ENCODE peak calls at places on chromosomes 13 and 19, in nine cellular contexts. One of them, this sample, is unnamed.

GRCh38 chr13:90553167-90553566 is 794.3 kb upstream of the MIR17HG start:
- DNase-seq in fibroblast of lung: no peak
- DNase-seq in DND-41: no peak
- DNase-seq in transverse colon: no peak
- DNase-seq in CD4-positive, alpha-beta T cell: no peak
- DNase-seq in pancreas: no peak
- DNase-seq in suprapubic skin: no peak
- DNase-seq in stomach: no peak
- DNase-seq in mesendoderm: no peak
- DNase-seq in this sample: no peak

GRCh38 chr13:32048816-32049215 is 17.2 kb downstream of the FRY start:
- DNase-seq in mesendoderm: no peak
- DNase-seq in suprapubic skin: no peak
- DNase-seq in fibroblast of lung: no peak
- DNase-seq in pancreas: no peak
- DNase-seq in CD4-positive, alpha-beta T cell: no peak
- DNase-seq in stomach: no peak
- DNase-seq in transverse colon: no peak
- DNase-seq in DND-41: no peak
- DNase-seq in this sample: peak

GRCh38 chr13:24161010-24161775 is 673 bp downstream of the SPATA13 start:
- DNase-seq in DND-41: peak
- DNase-seq in mesendoderm: peak
- DNase-seq in CD4-positive, alpha-beta T cell: peak
- DNase-seq in suprapubic skin: no peak
- DNase-seq in fibroblast of lung: peak
- DNase-seq in pancreas: peak
- DNase-seq in transverse colon: peak
- DNase-seq in stomach: peak
- DNase-seq in this sample: peak

GRCh38 chr13:114105351-114106225 is 26.8 kb downstream of the RASA3 start:
- DNase-seq in pancreas: peak
- DNase-seq in transverse colon: peak
- DNase-seq in stomach: no peak
- DNase-seq in CD4-positive, alpha-beta T cell: peak
- DNase-seq in suprapubic skin: no peak
- DNase-seq in DND-41: no peak
- DNase-seq in mesendoderm: no peak
- DNase-seq in fibroblast of lung: no peak
- DNase-seq in this sample: peak

GRCh38 chr19:54266133-54266532 is 9.1 kb upstream of the LILRB5 start:
- DNase-seq in suprapubic skin: peak
- DNase-seq in CD4-positive, alpha-beta T cell: peak
- DNase-seq in transverse colon: peak
- DNase-seq in mesendoderm: peak
- DNase-seq in pancreas: peak
- DNase-seq in fibroblast of lung: peak
- DNase-seq in DND-41: peak
- DNase-seq in stomach: peak
- DNase-seq in this sample: peak

GRCh38 chr19:39111593-39112199 is 13.9 kb upstream of the PAK4 start:
- DNase-seq in fibroblast of lung: no peak
- DNase-seq in stomach: no peak
- DNase-seq in mesendoderm: no peak
- DNase-seq in CD4-positive, alpha-beta T cell: no peak
- DNase-seq in transverse colon: no peak
- DNase-seq in pancreas: peak
- DNase-seq in DND-41: no peak
- DNase-seq in suprapubic skin: no peak
- DNase-seq in this sample: peak

GRCh38 chr13:86922936-86923335 is 748.2 kb upstream of the SLITRK5 start:
- DNase-seq in pancreas: no peak
- DNase-seq in mesendoderm: no peak
- DNase-seq in suprapubic skin: no peak
- DNase-seq in fibroblast of lung: peak
- DNase-seq in stomach: no peak
- DNase-seq in DND-41: no peak
- DNase-seq in CD4-positive, alpha-beta T cell: no peak
- DNase-seq in transverse colon: no peak
- DNase-seq in this sample: no peak

GRCh38 chr13:74675185-74675584 is 541.0 kb upstream of the KLF12 start:
- DNase-seq in suprapubic skin: no peak
- DNase-seq in pancreas: no peak
- DNase-seq in DND-41: no peak
- DNase-seq in stomach: no peak
- DNase-seq in mesendoderm: no peak
- DNase-seq in fibroblast of lung: peak
- DNase-seq in CD4-positive, alpha-beta T cell: no peak
- DNase-seq in transverse colon: no peak
- DNase-seq in this sample: no peak

GRCh38 chr19:58328999-58329398 is 2.2 kb downstream of the ZSCAN22 start:
- DNase-seq in fibroblast of lung: no peak
- DNase-seq in suprapubic skin: no peak
- DNase-seq in mesendoderm: peak
- DNase-seq in CD4-positive, alpha-beta T cell: no peak
- DNase-seq in DND-41: peak
- DNase-seq in stomach: no peak
- DNase-seq in pancreas: no peak
- DNase-seq in transverse colon: no peak
- DNase-seq in this sample: no peak

GRCh38 chr19:55600336-55601028 is 394 bp downstream of the ZNF524 start:
- DNase-seq in stomach: no peak
- DNase-seq in transverse colon: no peak
- DNase-seq in fibroblast of lung: peak
- DNase-seq in pancreas: no peak
- DNase-seq in mesendoderm: no peak
- DNase-seq in DND-41: peak
- DNase-seq in suprapubic skin: no peak
- DNase-seq in CD4-positive, alpha-beta T cell: no peak
- DNase-seq in this sample: peak

GRCh38 chr19:5718032-5718578 is 1.8 kb downstream of the LONP1 start:
- DNase-seq in mesendoderm: no peak
- DNase-seq in transverse colon: no peak
- DNase-seq in fibroblast of lung: peak
- DNase-seq in CD4-positive, alpha-beta T cell: no peak
- DNase-seq in DND-41: no peak
- DNase-seq in pancreas: no peak
- DNase-seq in suprapubic skin: no peak
- DNase-seq in stomach: no peak
- DNase-seq in this sample: no peak

GRCh38 chr13:104750377-104750776 is 1684.2 kb upstream of the SLC10A2 start:
- DNase-seq in pancreas: no peak
- DNase-seq in transverse colon: no peak
- DNase-seq in CD4-positive, alpha-beta T cell: no peak
- DNase-seq in fibroblast of lung: peak
- DNase-seq in DND-41: no peak
- DNase-seq in stomach: no peak
- DNase-seq in mesendoderm: peak
- DNase-seq in suprapubic skin: no peak
- DNase-seq in this sample: no peak

GRCh38 chr19:48461651-48461981 is 6.2 kb downstream of the KCNJ14 start:
- DNase-seq in DND-41: no peak
- DNase-seq in mesendoderm: no peak
- DNase-seq in fibroblast of lung: no peak
- DNase-seq in transverse colon: no peak
- DNase-seq in CD4-positive, alpha-beta T cell: no peak
- DNase-seq in pancreas: no peak
- DNase-seq in stomach: no peak
- DNase-seq in suprapubic skin: no peak
- DNase-seq in this sample: peak

GRCh38 chr13:84645196-84646071 is 763.2 kb upstream of the SLITRK1 start:
- DNase-seq in mesendoderm: peak
- DNase-seq in fibroblast of lung: peak
- DNase-seq in transverse colon: no peak
- DNase-seq in pancreas: no peak
- DNase-seq in CD4-positive, alpha-beta T cell: no peak
- DNase-seq in DND-41: no peak
- DNase-seq in suprapubic skin: no peak
- DNase-seq in stomach: no peak
- DNase-seq in this sample: no peak

GRCh38 chr19:35206855-35207254 is 21.7 kb downstream of the FAM187B start:
- DNase-seq in CD4-positive, alpha-beta T cell: no peak
- DNase-seq in DND-41: no peak
- DNase-seq in transverse colon: no peak
- DNase-seq in stomach: peak
- DNase-seq in mesendoderm: no peak
- DNase-seq in suprapubic skin: no peak
- DNase-seq in fibroblast of lung: no peak
- DNase-seq in pancreas: no peak
- DNase-seq in this sample: no peak

GRCh38 chr19:9445037-9445436 is 9.7 kb upstream of the ZNF266 start:
- DNase-seq in DND-41: no peak
- DNase-seq in stomach: no peak
- DNase-seq in mesendoderm: no peak
- DNase-seq in fibroblast of lung: no peak
- DNase-seq in CD4-positive, alpha-beta T cell: no peak
- DNase-seq in transverse colon: no peak
- DNase-seq in suprapubic skin: no peak
- DNase-seq in pancreas: no peak
- DNase-seq in this sample: no peak
- H3K27ac ChIP-seq in DND-41: no peak
- H3K27ac ChIP-seq in stomach: no peak
- H3K27ac ChIP-seq in mesendoderm: no peak
- H3K27ac ChIP-seq in fibroblast of lung: no peak
- H3K27ac ChIP-seq in CD4-positive, alpha-beta T cell: no peak
- H3K27ac ChIP-seq in transverse colon: no peak
- H3K27ac ChIP-seq in suprapubic skin: no peak
- H3K27ac ChIP-seq in pancreas: no peak
- H3K27ac ChIP-seq in this sample: no peak

GRCh38 chr19:49877879-49878743 is 609 bp downstream of the TBC1D17 start:
- DNase-seq in fibroblast of lung: peak
- DNase-seq in DND-41: peak
- DNase-seq in CD4-positive, alpha-beta T cell: peak
- DNase-seq in stomach: peak
- DNase-seq in suprapubic skin: peak
- DNase-seq in transverse colon: peak
- DNase-seq in pancreas: peak
- DNase-seq in mesendoderm: peak
- DNase-seq in this sample: peak
- H3K27ac ChIP-seq in fibroblast of lung: peak
- H3K27ac ChIP-seq in DND-41: peak
- H3K27ac ChIP-seq in CD4-positive, alpha-beta T cell: peak
- H3K27ac ChIP-seq in stomach: peak
- H3K27ac ChIP-seq in suprapubic skin: peak
- H3K27ac ChIP-seq in transverse colon: peak
- H3K27ac ChIP-seq in pancreas: peak
- H3K27ac ChIP-seq in mesendoderm: peak
- H3K27ac ChIP-seq in this sample: peak

GRCh38 chr13:98658131-98658530 is 81.2 kb upstream of the STK24 start:
- DNase-seq in transverse colon: peak
- DNase-seq in DND-41: no peak
- DNase-seq in mesendoderm: no peak
- DNase-seq in stomach: no peak
- DNase-seq in fibroblast of lung: no peak
- DNase-seq in CD4-positive, alpha-beta T cell: no peak
- DNase-seq in pancreas: no peak
- DNase-seq in suprapubic skin: no peak
- DNase-seq in this sample: no peak

GRCh38 chr13:98664924-98665637 is 87.4 kb downstream of the SLC15A1 start:
- DNase-seq in transverse colon: no peak
- DNase-seq in pancreas: no peak
- DNase-seq in DND-41: no peak
- DNase-seq in CD4-positive, alpha-beta T cell: no peak
- DNase-seq in mesendoderm: no peak
- DNase-seq in stomach: no peak
- DNase-seq in suprapubic skin: no peak
- DNase-seq in fibroblast of lung: peak
- DNase-seq in this sample: no peak

GRCh38 chr13:98665638-98665995 is 86.9 kb downstream of the SLC15A1 start:
- DNase-seq in fibroblast of lung: peak
- DNase-seq in mesendoderm: no peak
- DNase-seq in suprapubic skin: no peak
- DNase-seq in CD4-positive, alpha-beta T cell: no peak
- DNase-seq in transverse colon: no peak
- DNase-seq in stomach: no peak
- DNase-seq in pancreas: no peak
- DNase-seq in DND-41: no peak
- DNase-seq in this sample: no peak

GRCh38 chr13:98664510-98664909 is 87.6 kb upstream of the STK24 start:
- DNase-seq in transverse colon: no peak
- DNase-seq in CD4-positive, alpha-beta T cell: no peak
- DNase-seq in stomach: no peak
- DNase-seq in fibroblast of lung: no peak
- DNase-seq in pancreas: no peak
- DNase-seq in suprapubic skin: no peak
- DNase-seq in mesendoderm: no peak
- DNase-seq in DND-41: no peak
- DNase-seq in this sample: no peak

GRCh38 chr13:98664047-98664446 is 87.1 kb upstream of the STK24 start:
- DNase-seq in pancreas: no peak
- DNase-seq in transverse colon: no peak
- DNase-seq in DND-41: no peak
- DNase-seq in suprapubic skin: no peak
- DNase-seq in CD4-positive, alpha-beta T cell: no peak
- DNase-seq in stomach: no peak
- DNase-seq in fibroblast of lung: peak
- DNase-seq in mesendoderm: peak
- DNase-seq in this sample: peak
- H3K27ac ChIP-seq in pancreas: no peak
- H3K27ac ChIP-seq in transverse colon: no peak
- H3K27ac ChIP-seq in DND-41: no peak
- H3K27ac ChIP-seq in suprapubic skin: no peak
- H3K27ac ChIP-seq in CD4-positive, alpha-beta T cell: no peak
- H3K27ac ChIP-seq in stomach: no peak
- H3K27ac ChIP-seq in fibroblast of lung: no peak
- H3K27ac ChIP-seq in mesendoderm: no peak
- H3K27ac ChIP-seq in this sample: no peak

GRCh38 chr19:772730-773436 is 22.0 kb downstream of the MISP start:
- DNase-seq in transverse colon: no peak
- DNase-seq in stomach: no peak
- DNase-seq in DND-41: no peak
- DNase-seq in mesendoderm: peak
- DNase-seq in fibroblast of lung: no peak
- DNase-seq in CD4-positive, alpha-beta T cell: no peak
- DNase-seq in suprapubic skin: no peak
- DNase-seq in pancreas: peak
- DNase-seq in this sample: peak

GRCh38 chr19:772043-772442 is 21.1 kb downstream of the MISP start:
- DNase-seq in suprapubic skin: no peak
- DNase-seq in stomach: no peak
- DNase-seq in fibroblast of lung: no peak
- DNase-seq in pancreas: peak
- DNase-seq in CD4-positive, alpha-beta T cell: no peak
- DNase-seq in DND-41: no peak
- DNase-seq in mesendoderm: no peak
- DNase-seq in transverse colon: no peak
- DNase-seq in this sample: peak

GRCh38 chr19:769610-770009 is 18.7 kb downstream of the MISP start:
- DNase-seq in pancreas: no peak
- DNase-seq in transverse colon: no peak
- DNase-seq in fibroblast of lung: no peak
- DNase-seq in stomach: no peak
- DNase-seq in DND-41: no peak
- DNase-seq in mesendoderm: no peak
- DNase-seq in CD4-positive, alpha-beta T cell: no peak
- DNase-seq in suprapubic skin: no peak
- DNase-seq in this sample: peak

GRCh38 chr19:768424-768823 is 17.5 kb downstream of the MISP start:
- DNase-seq in mesendoderm: no peak
- DNase-seq in DND-41: no peak
- DNase-seq in fibroblast of lung: peak
- DNase-seq in pancreas: no peak
- DNase-seq in suprapubic skin: no peak
- DNase-seq in stomach: no peak
- DNase-seq in transverse colon: no peak
- DNase-seq in CD4-positive, alpha-beta T cell: no peak
- DNase-seq in this sample: peak

GRCh38 chr19:771332-771785 is 20.4 kb downstream of the MISP start:
- DNase-seq in fibroblast of lung: peak
- DNase-seq in pancreas: peak
- DNase-seq in CD4-positive, alpha-beta T cell: no peak
- DNase-seq in suprapubic skin: no peak
- DNase-seq in DND-41: peak
- DNase-seq in mesendoderm: peak
- DNase-seq in transverse colon: no peak
- DNase-seq in stomach: no peak
- DNase-seq in this sample: peak
- H3K27ac ChIP-seq in fibroblast of lung: no peak
- H3K27ac ChIP-seq in pancreas: no peak
- H3K27ac ChIP-seq in CD4-positive, alpha-beta T cell: no peak
- H3K27ac ChIP-seq in suprapubic skin: no peak
- H3K27ac ChIP-seq in DND-41: no peak
- H3K27ac ChIP-seq in mesendoderm: no peak
- H3K27ac ChIP-seq in transverse colon: no peak
- H3K27ac ChIP-seq in stomach: no peak
- H3K27ac ChIP-seq in this sample: no peak

This sample was measured in osteoblast.